ENCODE peak calls at places on chromosomes 5 and 9, in nine cellular contexts. V, M, E, G, U, Y, X, L and T are unnamed samples.

GRCh38 chr9:84711936-84712335 is 42.4 kb downstream of the NTRK2 start:
- DNase-seq in E (peak; percentile 87), G (no peak), L (no peak), V (no peak), U (peak; percentile 2), Y (peak; percentile 70), M (no peak), X (no peak), T (no peak)

GRCh38 chr9:101878734-101879133 is 140.3 kb upstream of the GRIN3A start:
- DNase-seq in Y (no peak), U (no peak), L (no peak), X (no peak), E (no peak), G (no peak), V (no peak), M (no peak), T (no peak)

GRCh38 chr5:142012792-142013388 is at the start of gene GNPDA1:
- DNase-seq in V (peak; percentile 76), M (peak; percentile 73), L (peak; percentile 85), U (peak; percentile 7), G (peak; percentile 94), Y (peak; percentile 86), X (peak; percentile 56), E (peak; percentile 95), T (peak; percentile 80)

GRCh38 chr9:8234286-8234819 is 434.8 kb upstream of the DMAC1 start:
- DNase-seq in M (no peak), E (no peak), Y (no peak), V (no peak), X (no peak), G (no peak), L (no peak), U (no peak), T (no peak)

GRCh38 chr5:79111387-79111959 is at the start of gene BHMT:
- DNase-seq in U (no peak), X (no peak), Y (no peak), V (peak; percentile 55), L (no peak), G (no peak), M (no peak), E (no peak), T (no peak)

GRCh38 chr5:72599519-72600400 is 92.5 kb upstream of the ZNF366 start:
- DNase-seq in X (no peak), L (no peak), V (no peak), G (no peak), M (no peak), U (no peak), E (no peak), Y (no peak), T (no peak)

GRCh38 chr5:76999451-76999850 is 30.8 kb upstream of the AGGF1 start:
- DNase-seq in M (no peak), L (no peak), Y (no peak), V (no peak), G (no peak), X (no peak), E (no peak), U (peak; percentile 24), T (no peak)

GRCh38 chr5:127804886-127805426 is 101.8 kb downstream of the CCDC192 start:
- DNase-seq in U (no peak), G (no peak), Y (no peak), V (no peak), E (no peak), M (no peak), X (no peak), L (no peak), T (no peak)

GRCh38 chr5:157597277-157597676 is 21.7 kb upstream of the ADAM19 start:
- DNase-seq in U (no peak), L (no peak), Y (no peak), E (no peak), X (no peak), M (no peak), G (no peak), V (no peak), T (no peak)

GRCh38 chr5:38715671-38716070 is 130.1 kb upstream of the OSMR start:
- DNase-seq in G (no peak), U (no peak), Y (no peak), X (no peak), E (no peak), L (no peak), M (no peak), V (no peak), T (no peak)

GRCh38 chr9:33452828-33453271 is 5.5 kb upstream of the AQP3 start:
- DNase-seq in X (no peak), G (no peak), L (peak; percentile 66), M (no peak), U (peak; percentile 37), E (peak; percentile 90), V (peak; percentile 75), Y (no peak), T (no peak)

GRCh38 chr5:104297076-104297475 is 734.5 kb upstream of the NUDT12 start:
- DNase-seq in L (no peak), G (no peak), V (no peak), E (no peak), Y (no peak), M (no peak), U (no peak), X (no peak), T (no peak)

DNA sequence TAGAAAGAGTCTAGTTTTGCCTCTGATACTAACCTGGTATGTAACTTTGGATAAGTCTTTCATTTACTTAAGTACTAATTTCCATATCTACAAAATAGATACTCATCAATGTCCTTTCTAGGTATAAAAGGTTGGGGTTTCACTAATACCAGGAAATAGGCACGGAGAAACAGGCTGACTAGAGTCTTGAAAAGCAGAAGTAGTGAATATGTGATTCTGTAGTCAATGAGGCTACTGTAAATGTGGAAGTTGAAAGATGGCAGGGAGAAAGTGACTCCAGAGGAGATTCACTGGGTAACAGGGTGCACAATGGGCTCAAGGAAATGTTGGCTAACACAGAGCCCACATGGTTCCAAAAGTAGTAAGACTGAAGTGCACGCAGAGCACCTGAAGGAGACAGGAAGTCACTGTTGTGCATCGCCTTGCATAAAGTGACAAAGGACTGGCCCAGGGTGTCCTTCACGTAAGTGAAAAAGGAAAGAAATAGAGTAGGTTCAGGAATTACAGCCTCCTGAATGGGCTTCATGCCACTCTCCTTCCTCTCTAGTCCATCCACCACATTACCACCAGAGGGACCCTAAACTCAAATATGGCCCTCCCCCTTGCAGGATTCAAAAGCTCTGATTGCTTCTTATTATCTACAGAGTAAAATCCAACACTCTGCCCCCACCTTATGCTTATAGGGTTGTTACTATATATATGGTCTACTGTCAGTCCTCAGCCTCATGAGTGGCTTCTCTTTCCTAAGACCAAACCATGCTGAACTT is 288.0 kb upstream of the SMARCA2 start:
- DNase-seq in U (no peak), G (no peak), V (no peak), Y (no peak), M (no peak), X (no peak), E (no peak), L (no peak), T (no peak)
- TF ChIP-seq CTCF in U (no peak), G (no peak), V (peak; percentile 9), Y (no peak), M (no peak), X (no peak), E (no peak), L (peak; percentile 40), T (peak; percentile 51)

DNA sequence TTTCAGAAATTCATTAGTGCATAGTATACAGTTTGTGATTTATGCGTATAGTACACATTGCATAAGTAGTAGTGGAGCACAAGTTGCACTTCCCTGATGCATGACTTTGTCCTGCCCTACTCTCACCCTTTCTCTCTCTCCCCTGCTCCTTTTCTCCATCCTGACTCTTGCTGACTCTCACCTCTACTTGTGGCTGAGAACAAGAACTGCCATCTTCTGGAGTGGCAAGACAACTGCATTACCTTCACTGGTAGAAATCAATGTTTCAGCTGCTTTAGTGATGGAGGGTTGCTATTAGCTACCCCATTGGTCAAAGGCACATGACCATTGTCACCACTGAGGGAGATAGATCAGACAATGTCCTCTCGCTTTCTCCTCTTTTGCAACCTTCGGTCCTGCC is 26.9 kb downstream of the SPEF2 start:
- DNase-seq in Y (no peak), U (no peak), M (no peak), G (no peak), V (no peak), E (no peak), X (no peak), L (no peak), T (no peak)
- TF ChIP-seq CTCF in Y (no peak), U (no peak), M (no peak), G (no peak), V (no peak), E (no peak), X (no peak), L (no peak), T (no peak)

DNA sequence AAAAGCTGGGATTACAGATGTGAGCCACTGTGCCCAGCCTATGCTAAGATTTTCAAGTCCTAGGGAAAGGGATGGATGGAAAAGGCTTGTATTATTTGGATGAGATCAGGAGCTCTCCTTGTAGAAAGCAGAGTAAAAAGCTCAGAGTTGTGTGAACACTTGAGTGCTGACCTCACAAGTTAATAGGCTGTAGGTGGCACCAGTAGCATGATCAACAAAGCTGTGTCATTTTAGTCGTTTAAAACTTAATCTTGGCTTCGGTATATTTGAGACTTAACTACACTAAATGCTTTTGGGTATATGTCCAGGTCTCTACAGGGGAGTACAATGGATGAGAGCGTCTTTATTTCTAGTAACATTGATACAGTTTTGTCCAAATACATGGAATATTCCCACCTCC is 264.2 kb downstream of the TMEM38B start:
- DNase-seq in L (no peak), G (no peak), M (no peak), X (no peak), V (no peak), Y (no peak), E (no peak), U (no peak), T (no peak)
- TF ChIP-seq CTCF in L (no peak), G (no peak), M (peak; percentile 16), X (no peak), V (no peak), Y (no peak), E (no peak), U (no peak), T (no peak)

DNA sequence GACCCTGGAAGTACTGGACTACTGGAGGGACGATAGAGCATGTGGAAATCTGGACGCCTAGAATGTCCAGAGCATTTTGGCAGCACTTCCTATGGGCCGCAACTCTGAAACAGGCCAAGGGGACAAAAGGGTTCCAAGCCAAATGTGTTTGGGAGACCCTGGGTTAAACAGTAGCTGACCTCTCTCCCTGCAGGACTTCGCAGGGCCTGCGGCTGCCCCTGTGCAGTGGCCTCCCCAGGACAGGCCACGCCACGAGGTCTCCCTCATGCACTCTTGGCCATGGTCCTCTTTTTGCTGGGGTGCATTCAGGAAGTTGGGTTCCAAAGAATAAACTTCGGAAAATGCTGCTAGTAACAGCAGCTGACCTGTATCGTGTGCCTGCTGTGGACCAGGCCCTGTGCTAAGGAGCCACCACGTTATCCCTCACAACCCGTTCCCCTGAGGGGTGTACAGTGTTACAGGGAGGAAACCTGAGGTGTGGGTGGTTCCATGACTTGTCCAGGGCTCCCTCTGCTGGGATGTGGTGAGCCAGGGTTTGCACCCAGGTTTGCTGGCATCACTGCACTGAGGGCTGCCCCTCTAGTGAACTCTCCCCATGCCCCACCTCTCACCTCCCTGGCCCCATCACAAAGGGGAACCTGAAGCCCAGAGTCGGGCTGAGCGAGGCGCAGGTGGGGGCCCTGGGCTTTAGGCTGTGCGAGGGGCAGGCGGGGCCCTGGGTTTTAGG is 79.4 kb downstream of the AMBP start:
- DNase-seq in Y (peak; percentile 54), M (no peak), X (no peak), G (peak; percentile 72), U (no peak), L (no peak), V (no peak), E (peak; percentile 83), T (peak; percentile 50)
- TF ChIP-seq CTCF in Y (no peak), M (peak; percentile 16), X (no peak), G (no peak), U (peak; percentile 52), L (no peak), V (peak; percentile 11), E (no peak), T (peak; percentile 34)